ENCODE peak calls at places on chromosome 14, in eight cellular contexts. B, E, Z, O, T, J, W and D are unnamed samples.

GRCh38 chr14:41096131-41096530 is 510.5 kb upstream of the LRFN5 start:
- DNase-seq in B (no peak), E (no peak), Z (no peak), O (no peak), T (no peak), J (no peak), W (no peak), D (no peak)

GRCh38 chr14:105250986-105251385 is 2.7 kb downstream of the BTBD6 start:
- DNase-seq in B (no peak), E (no peak), Z (no peak), O (no peak), T (no peak), J (no peak), W (no peak), D (no peak)

GRCh38 chr14:86790408-86791364 is 1202.3 kb downstream of the GALC start:
- DNase-seq in B (no peak), E (no peak), Z (no peak), O (no peak), T (no peak), J (no peak), W (no peak), D (no peak)

GRCh38 chr14:89674906-89675305 is 257.9 kb upstream of the FOXN3 start:
- DNase-seq in B (no peak), E (no peak), Z (no peak), O (no peak), T (no peak), J (no peak), W (no peak), D (no peak)

GRCh38 chr14:58907803-58908202 is 270.0 kb downstream of the DACT1 start:
- DNase-seq in B (no peak), E (no peak), Z (no peak), O (no peak), T (no peak), J (no peak), W (no peak), D (peak; percentile 12)

GRCh38 chr14:65926935-65927700 is 514.6 kb downstream of the FUT8 start:
- DNase-seq in B (no peak), E (no peak), Z (no peak), O (no peak), T (no peak), J (no peak), W (no peak), D (no peak)

GRCh38 chr14:65991124-65991523 is 495.0 kb upstream of the CCDC196 start:
- DNase-seq in B (no peak), E (no peak), Z (no peak), O (no peak), T (no peak), J (no peak), W (no peak), D (no peak)

GRCh38 chr14:68798621-68799020 is 5.8 kb upstream of the ZFP36L1 start:
- DNase-seq in B (no peak), E (no peak), Z (no peak), O (no peak), T (no peak), J (no peak), W (no peak), D (no peak)

GRCh38 chr14:79369359-79370332 is 841.7 kb downstream of the DIO2 start:
- DNase-seq in B (no peak), E (peak; percentile 95), Z (peak; percentile 21), O (no peak), T (no peak), J (no peak), W (peak; percentile 60), D (peak; percentile 97)

GRCh38 chr14:75011356-75012097 is 8.8 kb downstream of the EIF2B2 start:
- DNase-seq in B (no peak), E (peak; percentile 72), Z (no peak), O (no peak), T (no peak), J (no peak), W (no peak), D (peak; percentile 87)

GRCh38 chr14:83463500-83464098 is 1929.9 kb upstream of the SEL1L start:
- DNase-seq in B (no peak), E (peak; percentile 27), Z (peak; percentile 20), O (no peak), T (no peak), J (no peak), W (peak; percentile 44), D (peak; percentile 51)

GRCh38 chr14:91153360-91153759 is 39.5 kb downstream of the DGLUCY start:
- DNase-seq in B (no peak), E (no peak), Z (no peak), O (no peak), T (no peak), J (peak; percentile 64), W (no peak), D (no peak)

GRCh38 chr14:91152499-91152898 is 38.6 kb downstream of the DGLUCY start:
- DNase-seq in B (no peak), E (no peak), Z (no peak), O (no peak), T (no peak), J (no peak), W (no peak), D (no peak)

GRCh38 chr14:91158091-91158790 is 44.4 kb downstream of the DGLUCY start:
- DNase-seq in B (peak; percentile 42), E (no peak), Z (no peak), O (peak; percentile 68), T (peak; percentile 82), J (peak; percentile 40), W (no peak), D (no peak)

GRCh38 chr14:91154851-91155625 is 41.2 kb downstream of the DGLUCY start:
- DNase-seq in B (no peak), E (peak; percentile 55), Z (peak; percentile 54), O (peak; percentile 68), T (no peak), J (peak; percentile 76), W (no peak), D (peak; percentile 63)

DNA sequence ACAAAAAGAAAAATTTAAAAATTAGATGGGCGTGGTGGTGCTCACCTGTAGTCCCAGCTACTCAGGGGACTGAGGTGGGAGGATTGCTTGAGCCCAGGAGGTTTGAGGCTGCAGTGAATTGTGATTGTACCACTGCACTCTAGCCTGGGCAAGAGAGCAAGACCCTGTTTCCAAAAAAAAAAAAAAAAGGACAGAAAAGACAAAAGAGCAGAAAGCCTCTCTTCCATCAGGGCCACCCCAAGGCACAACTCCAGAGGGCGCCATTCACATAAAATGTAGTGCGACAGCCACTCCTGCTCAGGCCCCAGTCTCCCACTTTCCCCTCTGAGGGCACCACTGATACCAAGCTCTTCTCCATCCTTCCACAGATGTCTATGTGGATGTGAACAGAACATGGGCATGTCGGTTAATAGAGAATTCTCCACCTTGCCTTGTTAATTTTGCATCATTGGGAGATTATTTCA is 41.8 kb downstream of the DGLUCY start:
- DNase-seq in B (no peak), E (no peak), Z (no peak), O (no peak), T (no peak), J (peak; percentile 47), W (no peak), D (no peak)
- TF ChIP-seq CTCF in B (no peak), E (no peak), Z (no peak), O (no peak), T (no peak), J (no peak), W (no peak), D (no peak)

GRCh38 chr14:94612174-94612573 is at the start of gene SERPINA3:
- DNase-seq in B (no peak), E (peak; percentile 50), Z (peak; percentile 65), O (no peak), T (no peak), J (no peak), W (no peak), D (peak; percentile 35)
- H3K4me3 ChIP-seq in B (no peak within 1 kb of the TSS), E (no peak within 1 kb of the TSS), Z (peak within 1 kb of the TSS; percentile 24), O (no peak within 1 kb of the TSS), T (peak within 1 kb of the TSS; percentile 27), J (no peak within 1 kb of the TSS), W (no peak within 1 kb of the TSS), D (no peak within 1 kb of the TSS)

GRCh38 chr14:61563162-61563511 is 132.2 kb upstream of the HIF1A start:
- DNase-seq in B (no peak), E (no peak), Z (peak; percentile 62), O (no peak), T (no peak), J (no peak), W (no peak), D (no peak)

GRCh38 chr14:61563880-61564622 is 131.3 kb upstream of the HIF1A start:
- DNase-seq in B (no peak), E (peak; percentile 27), Z (no peak), O (no peak), T (no peak), J (no peak), W (no peak), D (no peak)

GRCh38 chr14:61561657-61562276 is 133.5 kb upstream of the HIF1A start:
- DNase-seq in B (peak; percentile 41), E (peak; percentile 99), Z (peak; percentile 81), O (peak; percentile 66), T (peak; percentile 66), J (peak; percentile 71), W (peak; percentile 88), D (peak; percentile 97)

GRCh38 chr14:61561144-61561543 is 134.2 kb upstream of the HIF1A start:
- DNase-seq in B (no peak), E (peak; percentile 69), Z (no peak), O (no peak), T (no peak), J (no peak), W (no peak), D (no peak)

DNA sequence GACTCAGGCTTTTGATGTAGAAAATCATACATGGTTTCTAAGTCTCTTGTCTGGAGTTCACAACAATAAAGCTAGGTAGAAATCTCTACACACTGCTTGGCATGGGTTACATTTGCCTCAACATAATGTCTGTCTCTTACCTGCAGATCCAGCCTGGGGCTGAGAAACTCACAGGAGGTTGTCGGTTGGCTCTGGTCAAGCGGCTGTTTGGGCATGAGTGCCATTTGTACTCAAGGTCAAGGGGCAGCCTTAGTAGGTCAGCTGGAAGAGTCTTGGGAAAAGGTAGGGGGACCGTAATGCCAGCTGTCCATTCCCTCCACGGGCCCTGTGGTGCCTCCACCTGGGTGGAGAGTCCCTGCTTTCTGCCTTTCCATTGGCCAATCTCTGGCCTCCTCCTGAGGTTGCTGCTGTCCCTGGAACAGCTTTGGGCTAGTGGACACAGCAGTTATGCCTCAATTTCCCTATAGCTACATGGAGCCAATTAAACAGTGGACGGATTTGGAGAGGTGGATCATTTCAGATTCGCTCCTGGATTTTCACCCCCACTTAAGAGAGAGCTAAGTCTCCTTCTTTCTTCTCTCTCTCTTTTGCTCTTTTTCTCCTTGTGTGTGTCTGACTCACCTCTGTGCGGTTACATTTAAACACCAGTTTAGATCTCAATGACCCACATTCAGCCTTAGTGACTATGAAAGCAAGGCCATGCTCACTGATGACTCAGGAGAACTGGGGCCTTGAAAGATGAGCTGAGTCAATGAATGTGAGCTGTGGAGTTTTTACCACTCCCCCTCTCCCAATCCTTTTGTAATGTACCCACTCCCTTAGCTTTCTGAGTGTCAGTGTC is 132.8 kb upstream of the HIF1A start:
- DNase-seq in B (no peak), E (peak; percentile 99), Z (peak; percentile 64), O (no peak), T (no peak), J (no peak), W (peak; percentile 96), D (peak; percentile 99)
- TF ChIP-seq CTCF in B (no peak), E (no peak), Z (no peak), O (no peak), T (no peak), J (no peak), W (no peak), D (no peak)

GRCh38 chr14:51860836-51861583 is 598 bp downstream of the GNG2 start:
- DNase-seq in B (no peak), E (peak; percentile 16), Z (no peak), O (no peak), T (no peak), J (no peak), W (no peak), D (no peak)
- H3K4me3 ChIP-seq in B (peak overlapping the region; percentile 53), E (peak overlapping the region; percentile 55), Z (no peak overlapping the region), O (peak overlapping the region; percentile 26), T (peak overlapping the region; percentile 56), J (peak overlapping the region; percentile 10), W (peak overlapping the region; percentile 63), D (peak overlapping the region; percentile 60)

GRCh38 chr14:60734465-60735242 is at the start of gene MNAT1:
- DNase-seq in B (peak; percentile 75), E (peak; percentile 91), Z (peak; percentile 73), O (peak; percentile 76), T (peak; percentile 79), J (peak; percentile 82), W (peak; percentile 54), D (peak; percentile 86)
- TF ChIP-seq CTCF in B (no peak), E (peak; percentile 23), Z (no peak), O (peak; percentile 22), T (no peak), J (no peak), W (no peak), D (no peak)